ENCODE peak calls at places on chromosomes 13 and 19, in five cellular contexts. U is astrocyte; T is lower lobe of right lung; I is CD8-positive, alpha-beta memory T cell; C is adrenal gland. D is an unnamed sample. For H3K4me1, the result is how much of the 10 kb centered on the place peaks cover.

GRCh38 chr19:17949956-17950309 is 17.0 kb upstream of the KCNN1 start:
- DNase-seq in U (no peak), T (no peak), I (no peak), C (no peak), D (no peak)

GRCh38 chr13:37651891-37652290 is 53.3 kb upstream of the POSTN start:
- DNase-seq in U (no peak), T (no peak), I (no peak), C (no peak), D (no peak)

GRCh38 chr13:33787051-33787591 is 30.8 kb upstream of the RFC3 start:
- DNase-seq in U (no peak), T (no peak), I (no peak), C (no peak), D (no peak)

GRCh38 chr13:97600438-97601080 is 166.6 kb downstream of the RAP2A start:
- DNase-seq in U (peak), T (no peak), I (no peak), C (no peak), D (no peak)

GRCh38 chr19:45824531-45825262 is 9.6 kb upstream of the RSPH6A start:
- DNase-seq in U (no peak), T (no peak), I (no peak), C (no peak), D (no peak)

GRCh38 chr13:40484101-40484800 is 182.2 kb downstream of the FOXO1 start:
- DNase-seq in U (no peak), T (no peak), I (no peak), C (no peak), D (no peak)

GRCh38 chr13:37540228-37540627 is 58.3 kb downstream of the POSTN start:
- DNase-seq in U (peak), T (no peak), I (no peak), C (no peak), D (no peak)

GRCh38 chr19:44260695-44261446 is 1.2 kb downstream of the ZNF233 start:
- DNase-seq in U (no peak), T (no peak), I (no peak), C (no peak), D (no peak)

GRCh38 chr19:15673176-15673654 is 328 bp downstream of the CYP4F12 start:
- DNase-seq in U (no peak), T (no peak), I (no peak), C (no peak), D (no peak)

GRCh38 chr13:33868343-33868994 is 50.5 kb downstream of the RFC3 start:
- DNase-seq in U (no peak), T (no peak), I (no peak), C (no peak), D (no peak)

GRCh38 chr13:51619614-51620013 is 35.4 kb downstream of the WDFY2 start:
- DNase-seq in U (peak), T (no peak), I (no peak), C (no peak), D (no peak)

GRCh38 chr13:33108620-33109019 is 92.4 kb downstream of the KL start:
- DNase-seq in U (no peak), T (no peak), I (no peak), C (no peak), D (no peak)

GRCh38 chr13:46361535-46361934 is 25.5 kb downstream of the RUBCNL start:
- DNase-seq in U (no peak), T (no peak), I (no peak), C (no peak), D (no peak)

GRCh38 chr13:112983428-112984196 is 14.6 kb downstream of the MCF2L start:
- DNase-seq in U (no peak), T (no peak), I (no peak), C (peak), D (peak)

GRCh38 chr13:72463561-72463960 is 263.9 kb downstream of the MZT1 start:
- DNase-seq in U (peak), T (no peak), I (no peak), C (no peak), D (peak)

GRCh38 chr19:16423891-16424290 is 47.9 kb downstream of the EPS15L1 start:
- DNase-seq in U (no peak), T (no peak), I (no peak), C (no peak), D (no peak)

GRCh38 chr13:84050551-84050950 is 168.3 kb upstream of the SLITRK1 start:
- DNase-seq in U (peak), T (no peak), I (no peak), C (no peak), D (no peak)

GRCh38 chr13:33318744-33319143 is 33.2 kb upstream of the STARD13 start:
- DNase-seq in U (no peak), T (no peak), I (no peak), C (no peak), D (no peak)

GRCh38 chr13:106152047-106152446 is 383.4 kb downstream of the EFNB2 start:
- DNase-seq in U (no peak), T (no peak), I (no peak), C (no peak), D (no peak)

GRCh38 chr13:66076417-66076816 is 1153.7 kb downstream of the PCDH9 start:
- DNase-seq in U (peak), T (no peak), I (no peak), C (no peak), D (no peak)

GRCh38 chr19:33418461-33418860 is 45.0 kb downstream of the CEBPG start:
- DNase-seq in U (no peak), T (no peak), I (no peak), C (no peak), D (no peak)

GRCh38 chr19:1157931-1158884 is 15.9 kb downstream of the SBNO2 start:
- DNase-seq in U (no peak), T (no peak), I (no peak), C (no peak), D (no peak)

GRCh38 chr13:24063281-24063851 is 97.2 kb upstream of the SPATA13 start:
- DNase-seq in U (peak), T (no peak), I (no peak), C (no peak), D (peak)

GRCh38 chr19:51441410-51442390 is 16.6 kb downstream of the SIGLEC8 start:
- DNase-seq in U (no peak), T (no peak), I (peak), C (no peak), D (no peak)

GRCh38 chr13:91406619-91407018 is 8.2 kb downstream of the GPC5 start:
- DNase-seq in U (peak), T (no peak), I (no peak), C (no peak), D (no peak)

GRCh38 chr13:30371649-30372265 is 50.5 kb upstream of the UBE2L5 start:
- DNase-seq in U (peak), T (no peak), I (peak), C (no peak), D (no peak)

GRCh38 chr13:20351279-20352022 is 119.3 kb upstream of the GJB6 start:
- DNase-seq in U (peak), T (no peak), I (no peak), C (no peak), D (no peak)

GRCh38 chr13:114038211-114038613 is 64.3 kb upstream of the C13orf46 start:
- DNase-seq in U (no peak), T (no peak), I (no peak), C (no peak), D (peak)

GRCh38 chr19:5376928-5377327 is 36.3 kb upstream of the PTPRS start:
- DNase-seq in U (no peak), T (no peak), I (no peak), C (no peak), D (no peak)

DNA sequence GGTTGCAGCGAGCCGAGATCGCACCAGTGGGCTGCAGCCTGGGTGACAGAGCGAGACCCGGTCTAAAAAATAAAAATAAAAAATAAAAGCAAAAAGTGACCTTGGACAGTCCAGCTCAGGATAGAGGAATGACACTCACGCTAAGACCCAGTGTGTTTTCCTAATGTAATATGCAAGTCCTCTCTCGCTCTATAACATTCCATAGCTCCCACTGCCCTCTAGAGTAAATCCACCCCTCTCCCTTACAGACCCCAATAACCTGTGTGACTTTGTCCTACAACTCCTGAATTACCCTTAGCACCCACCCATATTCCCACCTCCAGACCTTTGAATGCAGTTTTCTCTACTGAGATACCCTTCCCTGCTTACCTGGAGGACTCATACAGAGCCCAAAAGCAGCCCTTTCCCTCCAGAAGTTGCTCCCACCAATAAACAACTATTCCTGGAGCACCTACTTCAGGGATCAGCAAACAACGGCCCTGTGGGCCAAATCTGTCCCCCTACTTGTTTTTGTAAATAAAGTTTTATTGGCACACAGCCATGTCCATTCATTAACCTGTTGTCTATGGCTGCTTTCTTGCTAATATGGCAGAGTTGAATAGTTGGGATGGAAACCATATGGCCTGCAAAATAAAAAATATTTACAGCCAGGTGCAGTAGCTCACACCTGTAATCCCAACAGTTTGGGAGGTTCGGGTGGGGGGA is 39.8 kb upstream of the PTPRS start:
- DNase-seq in U (no peak), T (no peak), I (no peak), C (no peak), D (no peak)
- H3K27ac ChIP-seq in U (no peak), T (no peak), I (no peak), C (no peak), D (no peak)

DNA sequence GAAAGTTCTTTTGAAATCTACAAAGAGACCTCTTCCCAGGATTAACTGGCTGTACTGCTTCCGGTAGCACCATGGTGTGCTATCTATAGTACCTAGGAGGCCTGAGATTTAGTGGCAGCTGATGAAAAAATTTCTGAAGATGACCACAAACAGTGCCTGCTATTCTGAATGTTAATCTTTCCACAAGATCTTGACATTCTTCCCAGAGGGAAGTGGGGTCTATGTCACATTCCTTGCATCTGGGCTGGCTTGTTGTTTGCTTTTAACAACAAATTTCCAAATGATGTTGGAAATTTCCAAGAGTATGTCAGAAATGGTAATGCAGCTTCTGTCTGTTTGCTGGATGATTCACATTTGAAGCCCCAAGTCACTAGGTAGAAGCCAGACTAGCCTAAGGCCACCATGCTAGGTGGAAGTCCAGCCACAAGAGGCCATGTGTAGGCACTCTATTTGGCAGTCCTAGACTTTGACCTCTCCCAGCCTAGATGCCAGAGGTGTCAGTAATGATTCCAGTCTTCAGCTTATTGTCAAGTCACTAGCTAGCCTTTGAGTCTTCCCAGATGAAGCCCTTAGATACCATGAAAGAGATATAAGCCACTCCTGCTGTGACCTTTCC is 22.1 kb downstream of the SPART start:
- DNase-seq in U (peak), T (no peak), I (no peak), C (no peak), D (no peak)
- H3K4me1 ChIP-seq in U (under half), T (under half), I (under half), C (under half), D (under half)

GRCh38 chr19:48325265-48325910 is at the start of gene EMP3:
- DNase-seq in U (peak), T (peak), I (peak), C (peak), D (peak)
- H3K27ac ChIP-seq in U (peak), T (peak), I (peak), C (peak), D (peak)

DNA sequence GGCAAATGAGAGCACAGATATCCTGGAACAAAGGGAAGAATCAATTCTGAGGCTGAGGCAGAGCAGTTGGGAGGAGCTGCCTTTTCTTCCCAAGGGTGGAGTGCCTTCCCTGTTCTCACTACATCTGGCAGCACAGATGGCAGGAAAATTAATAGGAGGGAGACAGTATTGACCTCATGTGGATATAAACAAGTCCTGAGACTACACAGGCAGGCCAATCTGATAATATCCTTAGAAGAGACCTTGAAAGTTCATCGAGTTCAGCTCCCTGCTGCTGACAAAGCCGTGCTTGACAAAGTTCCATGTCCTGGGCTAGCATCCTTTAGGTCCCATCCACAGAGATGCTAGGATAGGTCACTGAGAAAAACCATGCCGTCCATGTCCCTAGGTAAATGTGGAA is 1451.5 kb downstream of the EFNB2 start:
- DNase-seq in U (no peak), T (no peak), I (no peak), C (peak), D (no peak)
- H3K4me1 ChIP-seq in U (under half), T (under half), I (under half), C (under half), D (under half)

DNA sequence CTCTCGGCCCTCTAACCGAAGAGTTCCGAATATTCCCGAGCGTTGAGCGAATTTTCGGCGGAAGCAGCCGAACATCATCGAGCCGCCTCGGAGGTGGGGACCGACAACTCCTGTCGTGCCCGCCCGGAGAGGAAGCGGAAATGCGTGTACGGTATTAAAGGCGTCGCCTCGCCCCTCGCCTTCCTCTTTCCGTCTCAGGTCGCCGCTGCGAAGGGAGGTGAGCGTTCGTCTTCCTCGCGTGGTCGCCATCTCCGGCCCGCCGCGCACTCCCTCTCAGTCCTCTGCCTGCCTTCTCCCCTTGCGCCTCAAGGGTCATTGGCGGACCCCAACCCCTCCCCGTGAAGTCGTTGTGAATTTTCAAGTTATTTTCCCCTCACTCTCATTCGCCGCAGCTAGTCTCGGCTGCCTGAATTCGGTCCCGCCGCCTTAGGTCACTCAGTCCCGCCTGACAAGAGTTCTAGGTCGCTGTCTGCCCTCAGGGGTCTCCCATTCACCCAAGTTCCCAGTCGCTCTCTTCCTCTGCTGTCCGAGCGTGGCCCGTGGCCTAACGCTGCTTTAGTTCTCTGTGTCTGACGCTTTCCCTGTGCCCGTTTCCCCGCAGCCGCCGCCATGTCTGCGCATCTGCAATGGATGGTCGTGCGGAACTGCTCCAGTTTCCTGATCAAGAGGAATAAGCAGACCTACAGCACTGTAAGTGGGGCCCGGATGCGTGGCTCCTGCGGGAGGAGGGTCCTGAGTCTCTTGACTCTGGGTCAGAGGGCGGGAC is at the start of gene RPL28:
- DNase-seq in U (peak), T (peak), I (peak), C (peak), D (peak)
- H3K27ac ChIP-seq in U (peak), T (peak), I (peak), C (peak), D (peak)

DNA sequence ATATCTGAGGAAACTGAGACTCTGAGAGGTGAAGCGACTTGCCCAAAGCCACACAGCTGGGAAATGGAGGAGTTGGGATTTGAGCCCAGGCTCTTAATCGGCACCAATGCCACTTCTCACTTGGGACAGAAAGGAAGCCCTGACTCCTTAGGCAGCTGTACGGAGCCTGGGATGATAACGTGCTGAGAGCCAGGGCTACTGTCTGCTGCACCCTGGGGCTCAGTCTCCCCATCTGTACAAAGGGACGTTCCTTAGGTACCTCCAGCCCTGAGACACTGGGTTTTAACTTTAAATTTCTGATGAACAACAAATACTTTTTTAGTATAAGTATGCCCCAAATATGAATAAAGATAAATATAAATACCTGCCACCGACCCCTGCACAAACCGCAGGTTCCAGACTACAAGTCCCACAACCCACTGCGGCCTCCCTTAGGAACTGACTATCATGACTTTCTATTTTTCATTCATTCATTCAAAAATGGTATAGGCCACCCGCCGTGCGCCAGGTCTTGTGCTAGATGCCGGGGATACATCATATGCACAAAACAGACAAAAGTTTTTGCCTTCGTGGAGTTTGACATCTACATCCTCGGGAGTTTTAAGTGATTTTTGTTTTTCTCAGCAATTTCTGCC is 766 bp upstream of the NCLN start:
- DNase-seq in U (no peak), T (peak), I (peak), C (peak), D (no peak)
- H3K4me1 ChIP-seq in U (under half), T (under half), I (half or more), C (under half), D (under half)

D was measured in heart right ventricle.